ENCODE peak calls at places on chromosomes 1 and 21, in six cellular contexts. One of them, this sample, is unnamed.

GRCh38 chr1:202046227-202046626 is 35.8 kb downstream of the ELF3 start:
- DNase-seq in adrenal gland: no peak
- DNase-seq in astrocyte of the cerebellum: no peak
- DNase-seq in nephron progenitor cell: no peak
- DNase-seq in CD8-positive, alpha-beta memory T cell: no peak
- DNase-seq in NCI-H2081: peak; percentile 95
- DNase-seq in this sample: no peak

GRCh38 chr1:152047954-152048640 is 11.3 kb upstream of the S100A11 start:
- DNase-seq in NCI-H2081: peak; percentile 35
- DNase-seq in CD8-positive, alpha-beta memory T cell: peak; percentile 77
- DNase-seq in adrenal gland: peak; percentile 96
- DNase-seq in nephron progenitor cell: peak; percentile 78
- DNase-seq in astrocyte of the cerebellum: peak; percentile 94
- DNase-seq in this sample: peak; percentile 77

GRCh38 chr1:16021681-16022080 is at the start of gene CLCNKA:
- DNase-seq in CD8-positive, alpha-beta memory T cell: no peak
- DNase-seq in adrenal gland: peak; percentile 48
- DNase-seq in nephron progenitor cell: no peak
- DNase-seq in NCI-H2081: no peak
- DNase-seq in astrocyte of the cerebellum: no peak
- DNase-seq in this sample: no peak

GRCh38 chr1:223765036-223765718 is 52.8 kb downstream of the CAPN2 start:
- DNase-seq in astrocyte of the cerebellum: no peak
- DNase-seq in adrenal gland: no peak
- DNase-seq in CD8-positive, alpha-beta memory T cell: no peak
- DNase-seq in NCI-H2081: no peak
- DNase-seq in nephron progenitor cell: no peak
- DNase-seq in this sample: no peak

GRCh38 chr1:157558119-157558518 is 5.8 kb upstream of the FCRL5 start:
- DNase-seq in NCI-H2081: no peak
- DNase-seq in astrocyte of the cerebellum: no peak
- DNase-seq in nephron progenitor cell: no peak
- DNase-seq in CD8-positive, alpha-beta memory T cell: no peak
- DNase-seq in adrenal gland: no peak
- DNase-seq in this sample: no peak

GRCh38 chr1:21048462-21048861 is 128.2 kb downstream of the EIF4G3 start:
- DNase-seq in NCI-H2081: no peak
- DNase-seq in nephron progenitor cell: no peak
- DNase-seq in astrocyte of the cerebellum: no peak
- DNase-seq in CD8-positive, alpha-beta memory T cell: no peak
- DNase-seq in adrenal gland: no peak
- DNase-seq in this sample: no peak

GRCh38 chr1:185610954-185611353 is 123.2 kb upstream of the HMCN1 start:
- DNase-seq in adrenal gland: no peak
- DNase-seq in astrocyte of the cerebellum: no peak
- DNase-seq in NCI-H2081: no peak
- DNase-seq in nephron progenitor cell: no peak
- DNase-seq in CD8-positive, alpha-beta memory T cell: no peak
- DNase-seq in this sample: no peak

GRCh38 chr1:172338295-172338735 is 82.2 kb upstream of the C1orf105 start:
- DNase-seq in astrocyte of the cerebellum: no peak
- DNase-seq in NCI-H2081: no peak
- DNase-seq in nephron progenitor cell: no peak
- DNase-seq in adrenal gland: no peak
- DNase-seq in CD8-positive, alpha-beta memory T cell: no peak
- DNase-seq in this sample: no peak

GRCh38 chr1:51607676-51608075 is 9.2 kb upstream of the OSBPL9 start:
- DNase-seq in nephron progenitor cell: no peak
- DNase-seq in adrenal gland: peak; percentile 25
- DNase-seq in astrocyte of the cerebellum: no peak
- DNase-seq in NCI-H2081: no peak
- DNase-seq in CD8-positive, alpha-beta memory T cell: no peak
- DNase-seq in this sample: no peak

GRCh38 chr21:42319368-42319767 is 4.2 kb upstream of the TFF3 start:
- DNase-seq in nephron progenitor cell: no peak
- DNase-seq in astrocyte of the cerebellum: no peak
- DNase-seq in adrenal gland: no peak
- DNase-seq in CD8-positive, alpha-beta memory T cell: no peak
- DNase-seq in NCI-H2081: no peak
- DNase-seq in this sample: no peak

GRCh38 chr1:102863704-102864103 is 244.6 kb downstream of the COL11A1 start:
- DNase-seq in NCI-H2081: no peak
- DNase-seq in CD8-positive, alpha-beta memory T cell: no peak
- DNase-seq in astrocyte of the cerebellum: no peak
- DNase-seq in adrenal gland: no peak
- DNase-seq in nephron progenitor cell: no peak
- DNase-seq in this sample: no peak

GRCh38 chr1:90721210-90722194 is 4.4 kb upstream of the BARHL2 start:
- DNase-seq in adrenal gland: peak; percentile 62
- DNase-seq in NCI-H2081: peak; percentile 77
- DNase-seq in CD8-positive, alpha-beta memory T cell: no peak
- DNase-seq in nephron progenitor cell: peak; percentile 77
- DNase-seq in astrocyte of the cerebellum: peak; percentile 24
- DNase-seq in this sample: no peak

GRCh38 chr21:34707876-34708325 is 39.1 kb downstream of the CLIC6 start:
- DNase-seq in CD8-positive, alpha-beta memory T cell: no peak
- DNase-seq in NCI-H2081: peak; percentile 41
- DNase-seq in nephron progenitor cell: no peak
- DNase-seq in adrenal gland: no peak
- DNase-seq in astrocyte of the cerebellum: no peak
- DNase-seq in this sample: peak; percentile 50

GRCh38 chr1:186498695-186499389 is 37.9 kb upstream of the PDC start:
- DNase-seq in astrocyte of the cerebellum: peak; percentile 28
- DNase-seq in NCI-H2081: no peak
- DNase-seq in nephron progenitor cell: no peak
- DNase-seq in CD8-positive, alpha-beta memory T cell: no peak
- DNase-seq in adrenal gland: no peak
- DNase-seq in this sample: no peak

GRCh38 chr21:26138615-26139257 is 31.8 kb downstream of the APP start:
- DNase-seq in nephron progenitor cell: no peak
- DNase-seq in NCI-H2081: no peak
- DNase-seq in CD8-positive, alpha-beta memory T cell: no peak
- DNase-seq in adrenal gland: no peak
- DNase-seq in astrocyte of the cerebellum: no peak
- DNase-seq in this sample: no peak

GRCh38 chr1:99481391-99481996 is 164.4 kb upstream of the PALMD start:
- DNase-seq in CD8-positive, alpha-beta memory T cell: no peak
- DNase-seq in adrenal gland: peak; percentile 72
- DNase-seq in NCI-H2081: peak; percentile 60
- DNase-seq in nephron progenitor cell: peak; percentile 49
- DNase-seq in astrocyte of the cerebellum: peak; percentile 59
- DNase-seq in this sample: peak; percentile 50

GRCh38 chr21:44509539-44509938 is 30.5 kb downstream of the KRTAP10-1 start:
- DNase-seq in CD8-positive, alpha-beta memory T cell: no peak
- DNase-seq in NCI-H2081: peak; percentile 81
- DNase-seq in nephron progenitor cell: no peak
- DNase-seq in astrocyte of the cerebellum: no peak
- DNase-seq in adrenal gland: no peak
- DNase-seq in this sample: no peak

GRCh38 chr1:235408503-235408960 is 41.3 kb downstream of the TBCE start:
- DNase-seq in adrenal gland: no peak
- DNase-seq in NCI-H2081: no peak
- DNase-seq in astrocyte of the cerebellum: no peak
- DNase-seq in nephron progenitor cell: no peak
- DNase-seq in CD8-positive, alpha-beta memory T cell: no peak
- DNase-seq in this sample: no peak

GRCh38 chr1:11188381-11188780 is 774 bp upstream of the ANGPTL7 start:
- DNase-seq in NCI-H2081: no peak
- DNase-seq in CD8-positive, alpha-beta memory T cell: no peak
- DNase-seq in nephron progenitor cell: no peak
- DNase-seq in astrocyte of the cerebellum: no peak
- DNase-seq in adrenal gland: no peak
- DNase-seq in this sample: no peak

GRCh38 chr1:1535298-1535988 is 5.0 kb downstream of the TMEM240 start:
- DNase-seq in NCI-H2081: no peak
- DNase-seq in CD8-positive, alpha-beta memory T cell: no peak
- DNase-seq in nephron progenitor cell: no peak
- DNase-seq in adrenal gland: no peak
- DNase-seq in astrocyte of the cerebellum: no peak
- DNase-seq in this sample: no peak

GRCh38 chr1:203036135-203036534 is 9.8 kb downstream of the PPFIA4 start:
- DNase-seq in adrenal gland: no peak
- DNase-seq in NCI-H2081: no peak
- DNase-seq in nephron progenitor cell: no peak
- DNase-seq in astrocyte of the cerebellum: no peak
- DNase-seq in CD8-positive, alpha-beta memory T cell: no peak
- DNase-seq in this sample: no peak

GRCh38 chr1:53639996-53640695 is 98.8 kb downstream of the GLIS1 start:
- DNase-seq in astrocyte of the cerebellum: no peak
- DNase-seq in nephron progenitor cell: no peak
- DNase-seq in adrenal gland: no peak
- DNase-seq in CD8-positive, alpha-beta memory T cell: no peak
- DNase-seq in NCI-H2081: no peak
- DNase-seq in this sample: no peak

GRCh38 chr1:211378844-211379243 is 52.2 kb downstream of the TRAF5 start:
- DNase-seq in astrocyte of the cerebellum: no peak
- DNase-seq in adrenal gland: no peak
- DNase-seq in CD8-positive, alpha-beta memory T cell: no peak
- DNase-seq in nephron progenitor cell: no peak
- DNase-seq in NCI-H2081: no peak
- DNase-seq in this sample: no peak

This sample was measured in CD4-positive, CD25-positive, alpha-beta regulatory T cell.